ENCODE peak calls at places on chromosome 3, in four cellular contexts. A is tibial nerve, T is left lung, M is H1. R is an unnamed sample. For H3K4me1, the result is how much of the 10 kb centered on the place peaks cover.

GRCh38 chr3:9669720-9670432 is 20.6 kb downstream of the MTMR14 start:
- DNase-seq in T (peak), M (no peak), A (no peak), R (no peak)

GRCh38 chr3:84961492-84962255 is 2.9 kb downstream of the CADM2 start:
- DNase-seq in A (no peak), T (no peak), M (no peak), R (no peak)

GRCh38 chr3:20809356-20809755 is 623.4 kb upstream of the SGO1 start:
- DNase-seq in A (no peak), M (no peak), T (no peak), R (no peak)

GRCh38 chr3:192817053-192817452 is 89.7 kb upstream of the FGF12 start:
- DNase-seq in M (no peak), T (no peak), A (no peak), R (no peak)

GRCh38 chr3:32706348-32707025 is 21.5 kb downstream of the CNOT10 start:
- DNase-seq in M (no peak), A (no peak), T (no peak), R (no peak)

GRCh38 chr3:183764854-183765731 is 60.3 kb downstream of the MAP6D1 start:
- DNase-seq in A (no peak), M (no peak), T (no peak), R (no peak)

GRCh38 chr3:42547401-42547945 is 34.3 kb downstream of the SEC22C start:
- DNase-seq in M (peak), A (peak), T (peak), R (peak)

GRCh38 chr3:16728762-16729745 is 123.8 kb upstream of the DAZL start:
- DNase-seq in M (no peak), A (no peak), T (no peak), R (no peak)

GRCh38 chr3:64716110-64716509 is 28.3 kb upstream of the ADAMTS9 start:
- DNase-seq in T (no peak), A (no peak), M (no peak), R (no peak)

GRCh38 chr3:119206611-119207511 is 33.5 kb downstream of the UPK1B start:
- DNase-seq in A (no peak), M (no peak), T (no peak), R (no peak)

GRCh38 chr3:49871536-49872157 is 1.9 kb upstream of the CAMKV start:
- DNase-seq in T (no peak), A (no peak), M (no peak), R (no peak)

GRCh38 chr3:120743556-120744195 is 1.1 kb downstream of the GTF2E1 start:
- DNase-seq in A (no peak), T (no peak), M (no peak), R (no peak)

GRCh38 chr3:190863119-190863465 is 598 bp upstream of the GMNC start:
- DNase-seq in M (no peak), A (no peak), T (no peak), R (no peak)

DNA sequence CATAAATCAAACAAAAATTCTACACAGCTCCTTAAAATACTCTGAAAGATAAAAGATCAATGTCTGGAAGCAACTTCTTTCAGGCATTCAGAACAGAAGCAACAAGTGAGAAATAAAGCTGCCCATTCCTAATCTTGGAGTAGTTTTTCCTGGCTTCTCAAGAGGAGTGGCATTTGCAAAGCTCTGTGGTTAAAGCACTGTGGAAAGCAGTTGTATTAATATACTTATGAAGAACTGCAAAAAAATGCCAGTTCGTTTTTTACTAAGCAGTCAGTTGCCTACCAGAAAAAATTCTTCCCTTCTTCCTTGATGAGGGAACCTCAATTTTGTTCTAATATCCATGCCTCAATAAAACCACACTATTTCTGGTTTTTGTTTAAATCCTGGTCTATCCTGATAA is 197.8 kb downstream of the TNIK start:
- DNase-seq in T (no peak), M (no peak), A (no peak), R (no peak)
- H3K4me1 ChIP-seq in T (under half), M (under half), A (under half), R (under half)

DNA sequence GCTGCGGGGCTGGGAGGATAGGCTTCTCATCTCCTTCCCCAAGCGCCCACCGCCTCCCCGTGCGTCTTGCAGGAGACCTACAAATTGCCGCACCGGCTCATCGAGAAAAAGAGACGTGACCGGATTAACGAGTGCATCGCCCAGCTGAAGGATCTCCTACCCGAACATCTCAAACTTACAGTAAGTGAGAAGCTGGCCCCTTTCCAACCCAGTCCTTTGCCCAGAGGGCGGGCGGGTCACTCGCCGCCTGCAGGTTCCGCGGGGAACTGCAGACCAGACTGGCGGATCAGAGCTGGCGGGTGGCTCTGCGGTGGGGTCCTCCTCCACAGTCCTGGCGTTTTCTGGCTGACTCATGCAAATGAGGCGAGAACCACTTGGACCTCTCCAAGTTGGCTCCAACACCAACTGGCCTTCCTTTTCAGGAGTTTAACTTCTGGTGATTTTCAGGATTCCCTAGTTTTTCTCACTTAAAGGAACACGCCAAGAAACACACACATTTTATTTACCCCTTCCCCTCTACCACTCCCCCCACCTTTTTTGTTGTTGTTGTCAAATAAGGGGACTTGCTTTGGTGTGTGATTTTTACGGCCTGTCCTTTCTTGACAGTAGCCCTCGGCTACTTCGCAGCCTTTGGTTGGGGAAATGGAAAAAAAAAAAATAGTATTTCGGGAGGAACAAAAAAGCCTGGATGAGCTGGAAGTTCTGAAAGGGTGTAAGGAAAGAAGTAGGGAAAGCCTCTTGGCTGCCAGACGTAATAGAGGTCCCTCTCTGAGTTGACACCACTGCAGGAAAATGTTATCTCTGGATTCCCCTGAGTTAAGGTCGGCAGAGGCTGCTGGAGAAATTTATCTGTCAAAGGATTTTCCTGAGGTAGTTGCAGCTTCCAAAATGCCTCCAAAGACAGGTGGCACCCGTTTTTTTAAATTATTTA is 1.3 kb downstream of the BHLHE40 start:
- DNase-seq in M (no peak), T (peak), A (peak), R (peak)
- H3K4me1 ChIP-seq in M (under half), T (half or more), A (half or more), R (under half)

DNA sequence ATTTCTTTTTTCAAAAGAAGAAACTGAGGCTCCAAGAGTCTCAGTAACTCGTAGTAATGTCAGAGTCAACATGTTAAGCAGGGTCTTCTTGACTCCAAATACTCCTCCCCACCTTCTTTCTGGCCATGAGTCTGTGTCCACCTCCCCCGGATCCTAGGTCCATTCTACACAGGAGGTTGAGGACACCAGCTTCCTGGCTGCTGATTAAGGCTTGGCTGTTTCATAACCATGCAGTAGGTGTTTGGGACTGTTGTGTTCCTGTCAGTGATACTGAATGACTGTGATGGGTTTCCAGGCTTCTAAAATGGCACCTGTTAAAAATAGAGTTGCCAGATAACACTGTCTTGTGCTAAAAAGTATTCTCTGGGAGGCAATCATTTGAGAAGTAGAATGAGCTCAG is 130.8 kb upstream of the IL12A start:
- DNase-seq in A (no peak), T (no peak), M (no peak), R (no peak)
- H3K4me1 ChIP-seq in A (under half), T (under half), M (under half), R (under half)

GRCh38 chr3:171542976-171543375 is 82.8 kb upstream of the TNIK start:
- DNase-seq in A (no peak), M (no peak), T (no peak), R (no peak)
- H3K4me1 ChIP-seq in A (under half), M (under half), T (under half), R (under half)

DNA sequence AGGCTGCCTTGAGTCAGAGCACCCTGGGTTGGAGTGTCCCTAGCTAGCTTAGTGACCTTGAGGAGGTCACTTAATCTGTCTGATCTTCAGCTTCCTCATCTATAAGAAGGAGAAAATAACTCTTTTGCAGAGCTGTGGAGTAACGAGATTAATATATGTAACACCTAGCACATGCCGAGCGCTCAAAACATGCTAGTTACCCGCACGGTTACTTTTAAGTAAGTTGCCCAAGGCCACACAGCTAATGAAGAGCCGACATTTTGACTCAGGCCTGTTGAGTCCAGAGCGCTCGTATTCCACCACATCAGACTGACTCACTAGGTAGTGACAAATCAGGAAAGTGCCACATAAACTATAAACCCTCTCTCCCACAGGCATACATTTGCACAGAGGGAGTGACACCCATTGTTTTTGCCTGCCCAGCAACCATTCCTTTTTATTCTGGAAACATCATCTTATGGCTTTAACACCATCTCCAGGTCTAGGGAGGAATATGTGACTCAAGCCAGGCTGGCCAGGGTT is 42.4 kb downstream of the BHLHE40 start:
- DNase-seq in T (no peak), M (no peak), A (no peak), R (no peak)
- H3K4me1 ChIP-seq in T (under half), M (under half), A (under half), R (under half)

GRCh38 chr3:51390600-51391074 is 448 bp upstream of the RBM15B start:
- DNase-seq in T (no peak), A (no peak), M (no peak), R (no peak)

GRCh38 chr3:51389423-51390183 is 1.5 kb upstream of the RBM15B start:
- DNase-seq in A (no peak), M (no peak), T (no peak), R (no peak)

GRCh38 chr3:51391075-51391565 is at the start of gene RBM15B:
- DNase-seq in A (peak), T (peak), M (peak), R (peak)

GRCh38 chr3:51391566-51392300 is 648 bp downstream of the RBM15B start:
- DNase-seq in M (no peak), T (no peak), A (no peak), R (no peak)

GRCh38 chr3:51390186-51390585 is 899 bp upstream of the RBM15B start:
- DNase-seq in T (no peak), M (no peak), A (no peak), R (peak)
- H3K4me1 ChIP-seq in T (half or more), M (under half), A (under half), R (half or more)